ENCODE peak calls at places on chromosomes 11 and 22, in seven cellular contexts. W, E, C, R, Z, S and B are unnamed samples.

GRCh38 chr22:38300197-38300945 is 16.9 kb downstream of the CSNK1E start:
- DNase-seq in W (no peak), E (no peak), C (no peak), R (no peak), Z (no peak), S (no peak), B (no peak)

GRCh38 chr22:32281092-32281491 is 25.9 kb upstream of the SLC5A4 start:
- DNase-seq in W (no peak), E (peak; percentile 75), C (no peak), R (no peak), Z (no peak), S (no peak), B (no peak)

GRCh38 chr11:45918331-45918941 is 759 bp upstream of the PEX16 start:
- DNase-seq in W (peak; percentile 82), E (peak; percentile 73), C (peak; percentile 72), R (peak; percentile 61), Z (no peak), S (peak; percentile 86), B (peak; percentile 97)

GRCh38 chr11:88157401-88157800 is 17.8 kb downstream of the RAB38 start:
- DNase-seq in W (no peak), E (no peak), C (no peak), R (no peak), Z (no peak), S (no peak), B (no peak)

GRCh38 chr11:67062526-67063373 is 6.1 kb downstream of the RHOD start:
- DNase-seq in W (no peak), E (peak; percentile 31), C (no peak), R (no peak), Z (no peak), S (no peak), B (no peak)

GRCh38 chr11:62652156-62653006 is 721 bp downstream of the INTS5 start:
- DNase-seq in W (no peak), E (no peak), C (no peak), R (no peak), Z (no peak), S (no peak), B (no peak)

GRCh38 chr11:28767574-28767973 is 659.4 kb downstream of the METTL15 start:
- DNase-seq in W (no peak), E (peak; percentile 75), C (no peak), R (no peak), Z (peak; percentile 19), S (no peak), B (peak; percentile 21)

GRCh38 chr11:96014234-96014633 is 90.3 kb upstream of the MTMR2 start:
- DNase-seq in W (no peak), E (peak; percentile 74), C (no peak), R (no peak), Z (no peak), S (no peak), B (peak; percentile 34)

GRCh38 chr11:17802491-17802890 is 67.9 kb downstream of the KCNC1 start:
- DNase-seq in W (no peak), E (no peak), C (no peak), R (no peak), Z (no peak), S (no peak), B (no peak)

GRCh38 chr11:10233581-10233980 is 60.4 kb downstream of the SBF2 start:
- DNase-seq in W (peak; percentile 22), E (peak; percentile 48), C (no peak), R (no peak), Z (peak; percentile 37), S (no peak), B (peak; percentile 63)